ENCODE peak calls at places on chromosome 21, in nine cellular contexts. M, W, G, A, D, E, T, L and H are unnamed samples.

GRCh38 chr21:27110956-27111355 is 144.1 kb upstream of the ADAMTS5 start:
- DNase-seq in M (no peak), W (no peak), G (no peak), A (no peak), D (no peak), E (no peak), T (no peak), L (no peak), H (no peak)

GRCh38 chr21:23811802-23812201 is 1795.5 kb downstream of the MRPL39 start:
- DNase-seq in M (no peak), W (no peak), G (no peak), A (no peak), D (no peak), E (no peak), T (no peak), L (no peak), H (no peak)

GRCh38 chr21:38914531-38915385 is 109.0 kb downstream of the ETS2 start:
- DNase-seq in M (no peak), W (peak), G (no peak), A (no peak), D (no peak), E (peak), T (no peak), L (peak), H (no peak)

GRCh38 chr21:45019076-45019886 is 55.1 kb upstream of the ADARB1 start:
- DNase-seq in M (no peak), W (no peak), G (no peak), A (peak), D (no peak), E (no peak), T (peak), L (no peak), H (peak)

GRCh38 chr21:15766952-15767603 is 37.3 kb downstream of the USP25 start:
- DNase-seq in M (no peak), W (no peak), G (no peak), A (no peak), D (no peak), E (no peak), T (no peak), L (no peak), H (no peak)

GRCh38 chr21:26800001-26800400 is 45.2 kb downstream of the ADAMTS1 start:
- DNase-seq in M (no peak), W (no peak), G (no peak), A (no peak), D (no peak), E (no peak), T (no peak), L (no peak), H (no peak)

GRCh38 chr21:29529139-29529538 is 230.4 kb downstream of the BACH1 start:
- DNase-seq in M (no peak), W (no peak), G (no peak), A (no peak), D (no peak), E (no peak), T (no peak), L (no peak), H (no peak)

GRCh38 chr21:16330340-16331319 is 600.8 kb downstream of the USP25 start:
- DNase-seq in M (peak), W (peak), G (no peak), A (peak), D (peak), E (peak), T (peak), L (no peak), H (peak)

GRCh38 chr21:34875830-34876229 is 173.3 kb downstream of the RUNX1 start:
- DNase-seq in M (no peak), W (no peak), G (no peak), A (no peak), D (no peak), E (no peak), T (no peak), L (no peak), H (no peak)

GRCh38 chr21:43324596-43324995 is 102.3 kb downstream of the SIK1 start:
- DNase-seq in M (no peak), W (no peak), G (no peak), A (no peak), D (no peak), E (no peak), T (no peak), L (no peak), H (no peak)
- H3K4me3 ChIP-seq in M (no peak), W (no peak), G (no peak), A (no peak), D (no peak), E (no peak), T (no peak), L (no peak), H (no peak)

DNA sequence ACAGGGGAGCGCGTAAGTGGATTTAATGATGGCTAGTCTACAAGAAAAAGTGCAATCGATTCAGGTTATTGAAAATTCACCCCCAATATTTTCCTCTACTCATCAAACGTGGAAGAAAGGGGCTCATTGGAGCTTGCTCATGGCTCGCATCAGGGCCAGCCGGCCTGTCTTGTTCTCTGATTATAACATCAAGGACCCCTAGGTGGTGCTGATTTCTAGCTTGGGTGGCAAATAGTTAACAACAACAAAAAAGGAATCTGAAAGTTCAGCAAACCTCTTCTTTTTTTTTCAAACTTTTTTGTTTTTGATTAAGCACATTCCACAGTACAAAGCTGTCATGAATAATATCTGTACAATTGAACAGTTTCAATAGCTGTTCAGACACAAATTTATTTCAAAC is 35.8 kb upstream of the SOD1 start:
- DNase-seq in M (no peak), W (no peak), G (no peak), A (no peak), D (peak), E (peak), T (no peak), L (no peak), H (no peak)
- TF ChIP-seq CTCF in M (no peak), W (no peak), G (no peak), A (no peak), D (peak), E (no peak), T (peak), L (no peak), H (no peak)

GRCh38 chr21:35969281-35969680 is 91.0 kb downstream of the SETD4 start:
- DNase-seq in M (no peak), W (no peak), G (no peak), A (no peak), D (peak), E (no peak), T (no peak), L (no peak), H (no peak)
- H3K4me3 ChIP-seq in M (no peak), W (no peak), G (no peak), A (no peak), D (no peak), E (no peak), T (no peak), L (no peak), H (no peak)

GRCh38 chr21:31503939-31504338 is 155.6 kb upstream of the SOD1 start:
- DNase-seq in M (no peak), W (peak), G (no peak), A (no peak), D (no peak), E (no peak), T (no peak), L (no peak), H (no peak)
- TF ChIP-seq CTCF in M (no peak), W (no peak), G (no peak), A (no peak), D (no peak), E (no peak), T (no peak), L (no peak), H (no peak)

GRCh38 chr21:37433441-37433840 is 66.9 kb downstream of the DYRK1A start:
- DNase-seq in M (no peak), W (no peak), G (no peak), A (no peak), D (no peak), E (no peak), T (no peak), L (no peak), H (no peak)

GRCh38 chr21:37435120-37435519 is 68.5 kb downstream of the DYRK1A start:
- DNase-seq in M (no peak), W (peak), G (no peak), A (peak), D (no peak), E (peak), T (peak), L (peak), H (peak)

GRCh38 chr21:37435719-37436118 is 69.1 kb downstream of the DYRK1A start:
- DNase-seq in M (no peak), W (no peak), G (no peak), A (no peak), D (no peak), E (no peak), T (no peak), L (no peak), H (no peak)

GRCh38 chr21:37437376-37438080 is 71.0 kb downstream of the DYRK1A start:
- DNase-seq in M (no peak), W (no peak), G (no peak), A (no peak), D (no peak), E (no peak), T (no peak), L (no peak), H (peak)

DNA sequence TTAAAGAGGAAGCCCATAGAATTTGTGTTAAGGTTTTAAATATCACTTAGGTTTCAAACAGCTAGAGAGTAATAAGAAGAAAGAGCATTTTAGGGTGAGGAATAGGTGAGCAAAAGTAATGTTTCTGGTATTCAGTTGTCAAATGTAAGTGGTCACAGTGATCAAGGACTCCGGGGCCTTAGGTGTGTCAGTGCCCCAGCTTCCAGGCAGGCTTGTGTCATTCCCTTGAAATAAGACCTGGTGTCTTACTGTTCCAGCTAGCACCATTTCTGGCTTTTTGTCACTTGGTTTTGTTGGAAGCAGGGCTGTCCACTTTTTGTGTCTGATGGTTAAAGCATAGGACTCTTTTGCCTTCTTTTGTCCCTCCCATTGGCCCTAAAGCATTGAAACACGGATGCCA is 69.6 kb downstream of the DYRK1A start:
- DNase-seq in M (no peak), W (no peak), G (no peak), A (no peak), D (no peak), E (no peak), T (no peak), L (no peak), H (no peak)
- H3K4me3 ChIP-seq in M (no peak), W (no peak), G (no peak), A (no peak), D (no peak), E (no peak), T (no peak), L (no peak), H (no peak)

GRCh38 chr21:46636181-46636512 is 673 bp downstream of the PRMT2 start:
- DNase-seq in M (no peak), W (no peak), G (no peak), A (no peak), D (no peak), E (no peak), T (no peak), L (no peak), H (no peak)

GRCh38 chr21:46634427-46634826 is 1.0 kb upstream of the PRMT2 start:
- DNase-seq in M (peak), W (no peak), G (no peak), A (no peak), D (no peak), E (no peak), T (no peak), L (no peak), H (no peak)

GRCh38 chr21:46634966-46635323 is 529 bp upstream of the PRMT2 start:
- DNase-seq in M (peak), W (peak), G (peak), A (peak), D (peak), E (peak), T (peak), L (no peak), H (peak)

GRCh38 chr21:46636550-46637289 is 1.2 kb downstream of the PRMT2 start:
- DNase-seq in M (no peak), W (no peak), G (no peak), A (no peak), D (no peak), E (no peak), T (no peak), L (no peak), H (no peak)

DNA sequence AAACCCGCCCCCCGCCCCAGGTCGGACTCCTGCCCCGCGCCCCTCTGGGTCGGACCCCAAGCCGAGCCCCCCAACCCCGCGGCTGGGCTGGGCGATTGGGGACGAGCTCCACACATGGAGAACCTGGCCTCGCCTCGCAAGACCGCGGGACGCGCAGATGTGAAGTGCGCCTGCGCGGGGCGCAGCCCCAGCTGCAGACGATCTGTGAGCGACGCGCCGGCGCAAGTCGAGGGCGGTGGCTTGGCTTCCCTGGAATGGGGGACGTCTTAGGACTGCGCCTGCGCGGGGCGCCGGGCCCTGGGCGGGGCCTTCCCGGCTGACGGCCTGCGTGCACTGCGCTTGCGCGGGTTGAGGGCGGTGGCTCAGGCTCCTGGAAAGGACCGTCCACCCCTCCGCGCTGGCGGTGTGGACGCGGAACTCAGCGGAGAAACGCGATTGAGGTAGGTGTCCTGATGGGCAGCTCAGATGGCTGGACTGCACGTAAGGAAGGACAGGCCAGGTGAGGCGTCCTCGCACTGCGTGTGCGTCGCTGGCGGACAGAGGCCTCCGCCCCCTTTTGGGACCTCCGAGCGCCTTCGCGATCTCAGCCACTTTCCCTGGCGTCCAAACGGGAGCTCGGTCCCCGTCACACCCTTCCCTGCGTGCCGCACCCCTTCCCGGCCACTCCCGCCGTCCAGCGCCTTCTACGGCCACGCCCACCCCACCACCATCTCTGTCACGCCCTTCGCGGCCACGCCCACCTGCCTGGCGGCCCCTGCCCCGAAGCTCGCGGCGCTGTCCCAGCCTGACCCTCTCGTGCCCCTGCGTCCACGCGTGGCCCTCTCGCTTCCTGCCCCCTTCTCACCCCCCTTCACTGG is at the start of gene PRMT2:
- DNase-seq in M (peak), W (peak), G (peak), A (peak), D (peak), E (peak), T (peak), L (peak), H (peak)
- TF ChIP-seq CTCF in M (no peak), W (no peak), G (no peak), A (no peak), D (no peak), E (no peak), T (no peak), L (no peak), H (no peak)

DNA sequence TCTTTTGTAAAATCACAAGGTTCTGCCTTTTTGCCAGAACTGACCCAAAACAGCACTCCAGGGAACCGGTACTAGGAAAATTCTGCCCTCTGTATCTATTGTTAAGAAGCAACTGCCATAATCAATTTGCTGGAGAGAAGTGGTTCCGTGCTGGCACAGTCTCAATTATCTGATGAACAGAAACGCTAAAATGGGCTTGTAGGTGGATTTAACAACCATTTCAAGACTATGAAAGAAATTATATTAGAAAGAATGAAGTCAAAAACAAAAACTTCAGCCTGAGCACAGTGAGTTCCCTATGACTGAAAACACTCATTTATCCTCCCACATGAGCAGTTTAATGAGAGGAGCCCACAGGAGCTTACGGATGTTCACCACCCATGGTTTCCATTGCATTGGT is 4.4 kb downstream of the JAM2 start:
- DNase-seq in M (no peak), W (no peak), G (no peak), A (no peak), D (no peak), E (no peak), T (no peak), L (no peak), H (no peak)
- H3K4me3 ChIP-seq in M (no peak), W (no peak), G (no peak), A (no peak), D (no peak), E (no peak), T (no peak), L (no peak), H (no peak)

GRCh38 chr21:36658926-36659325 is 40.0 kb upstream of the SIM2 start:
- DNase-seq in M (no peak), W (no peak), G (no peak), A (no peak), D (no peak), E (no peak), T (no peak), L (no peak), H (no peak)

GRCh38 chr21:36657999-36658398 is 40.9 kb upstream of the SIM2 start:
- DNase-seq in M (no peak), W (no peak), G (no peak), A (no peak), D (no peak), E (no peak), T (no peak), L (no peak), H (no peak)

GRCh38 chr21:36663033-36663855 is 35.7 kb upstream of the SIM2 start:
- DNase-seq in M (no peak), W (peak), G (no peak), A (no peak), D (no peak), E (peak), T (no peak), L (no peak), H (peak)

GRCh38 chr21:36664678-36665022 is 34.3 kb upstream of the SIM2 start:
- DNase-seq in M (no peak), W (no peak), G (no peak), A (no peak), D (no peak), E (no peak), T (no peak), L (no peak), H (no peak)

DNA sequence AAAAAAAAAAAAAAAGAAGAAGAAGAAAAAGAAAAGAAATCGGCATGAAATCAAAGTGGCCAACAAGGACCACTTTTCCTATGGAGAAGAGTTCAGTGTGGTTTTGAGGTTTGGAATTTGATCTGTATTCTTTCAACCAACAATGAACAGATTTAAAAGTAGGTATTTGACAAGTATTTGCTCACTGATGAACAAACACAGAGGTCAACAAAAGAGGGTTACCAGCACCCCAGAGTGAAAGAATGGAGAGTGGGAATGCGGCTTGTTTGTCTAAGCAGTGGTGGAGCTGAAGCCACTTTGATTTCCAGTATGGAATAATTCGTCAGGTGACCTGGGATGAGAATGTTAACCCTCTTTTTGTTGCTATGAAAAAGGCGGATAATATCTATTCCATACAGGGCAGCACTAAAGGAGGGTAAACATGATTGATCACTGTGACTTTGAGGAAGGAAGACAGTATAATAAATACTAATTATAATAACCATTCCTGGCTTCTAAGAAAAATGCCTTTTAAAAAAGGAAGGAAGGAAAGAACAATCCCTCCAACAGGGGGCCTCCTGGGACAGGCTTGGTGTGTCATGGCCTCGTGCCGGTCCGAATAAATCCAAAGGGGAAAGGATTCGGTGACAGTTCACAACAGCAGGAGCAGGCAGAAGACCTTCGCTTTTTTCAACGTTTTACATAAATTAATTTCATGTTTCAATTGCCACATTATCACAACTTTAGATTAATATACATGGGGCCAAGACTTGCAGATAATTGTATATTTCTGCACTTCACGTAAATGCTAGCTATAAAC is 37.2 kb upstream of the SIM2 start:
- DNase-seq in M (peak), W (peak), G (peak), A (no peak), D (no peak), E (peak), T (peak), L (no peak), H (peak)
- TF ChIP-seq CTCF in M (peak), W (peak), G (peak), A (no peak), D (no peak), E (peak), T (peak), L (peak), H (peak)

DNA sequence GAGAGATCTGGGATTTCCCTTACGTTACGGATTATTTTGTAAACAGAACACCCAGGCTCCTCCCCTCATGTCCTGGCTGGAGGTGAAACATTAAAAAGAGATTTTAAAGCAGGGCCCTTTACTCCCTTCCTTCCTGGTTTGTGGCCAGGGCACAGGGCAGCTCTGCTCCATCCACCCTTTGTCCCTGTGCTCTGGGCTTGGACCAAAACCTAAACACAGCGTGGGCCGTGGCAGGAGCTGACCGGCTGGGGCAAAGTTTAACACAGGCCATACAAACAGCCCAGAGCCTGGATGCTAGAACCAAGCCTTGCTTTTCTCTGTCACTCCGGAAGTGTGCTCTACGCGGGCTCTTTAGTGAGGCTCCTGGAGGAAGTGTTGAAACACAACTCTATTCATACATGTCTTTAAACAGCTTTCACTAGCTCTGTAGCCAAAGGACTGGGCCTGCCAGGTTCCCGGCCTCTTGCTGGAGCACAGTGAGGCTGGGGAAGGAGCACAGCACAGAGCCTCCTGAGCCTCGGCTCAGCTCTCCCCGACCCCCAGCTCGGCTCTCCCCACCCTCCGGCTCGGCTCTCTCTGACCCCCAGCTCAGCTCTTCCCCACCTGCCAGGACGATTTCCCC is 84.7 kb downstream of the PDE9A start:
- DNase-seq in M (peak), W (no peak), G (peak), A (no peak), D (no peak), E (peak), T (no peak), L (peak), H (no peak)
- H3K4me3 ChIP-seq in M (no peak), W (no peak), G (no peak), A (no peak), D (no peak), E (no peak), T (no peak), L (no peak), H (no peak)